ENCODE peak calls at places on chromosomes 11 and 22, in four cellular contexts. One of them, this sample, is unnamed.

GRCh38 chr11:104841973-104842372 is 56.3 kb downstream of the CASP12 start:
- DNase-seq in spleen: no peak
- DNase-seq in activated B cell treated with CpG ODN at 0.5 μM for 24 hours: no peak
- DNase-seq in lower leg skin: no peak
- DNase-seq in this sample: no peak

GRCh38 chr22:19705181-19705934 is 8.9 kb upstream of the SEPTIN5 start:
- DNase-seq in lower leg skin: no peak
- DNase-seq in spleen: peak
- DNase-seq in activated B cell treated with CpG ODN at 0.5 μM for 24 hours: no peak
- DNase-seq in this sample: no peak

GRCh38 chr11:18115360-18116127 is 9.7 kb upstream of the SAAL1 start:
- DNase-seq in lower leg skin: peak
- DNase-seq in spleen: no peak
- DNase-seq in activated B cell treated with CpG ODN at 0.5 μM for 24 hours: peak
- DNase-seq in this sample: peak

GRCh38 chr22:37088108-37088605 is 21.4 kb downstream of the TMPRSS6 start:
- DNase-seq in lower leg skin: peak
- DNase-seq in spleen: no peak
- DNase-seq in activated B cell treated with CpG ODN at 0.5 μM for 24 hours: no peak
- DNase-seq in this sample: no peak

GRCh38 chr22:45731798-45732495 is 60.3 kb downstream of the ATXN10 start:
- DNase-seq in lower leg skin: no peak
- DNase-seq in spleen: no peak
- DNase-seq in activated B cell treated with CpG ODN at 0.5 μM for 24 hours: no peak
- DNase-seq in this sample: no peak

GRCh38 chr11:64829536-64830251 is 14.8 kb downstream of the CDC42BPG start:
- DNase-seq in activated B cell treated with CpG ODN at 0.5 μM for 24 hours: no peak
- DNase-seq in spleen: no peak
- DNase-seq in lower leg skin: no peak
- DNase-seq in this sample: peak

GRCh38 chr11:80748207-80748606 is 1307.4 kb upstream of the TENM4 start:
- DNase-seq in lower leg skin: no peak
- DNase-seq in activated B cell treated with CpG ODN at 0.5 μM for 24 hours: no peak
- DNase-seq in spleen: no peak
- DNase-seq in this sample: no peak

GRCh38 chr22:27331526-27332281 is 469.9 kb downstream of the MN1 start:
- DNase-seq in spleen: no peak
- DNase-seq in lower leg skin: no peak
- DNase-seq in activated B cell treated with CpG ODN at 0.5 μM for 24 hours: no peak
- DNase-seq in this sample: no peak

GRCh38 chr11:69817265-69818236 is 1.7 kb downstream of the FGF3 start:
- DNase-seq in spleen: no peak
- DNase-seq in lower leg skin: no peak
- DNase-seq in activated B cell treated with CpG ODN at 0.5 μM for 24 hours: no peak
- DNase-seq in this sample: no peak

GRCh38 chr22:47372596-47373385 is 610.3 kb downstream of the TBC1D22A start:
- DNase-seq in spleen: peak
- DNase-seq in activated B cell treated with CpG ODN at 0.5 μM for 24 hours: no peak
- DNase-seq in lower leg skin: no peak
- DNase-seq in this sample: no peak

GRCh38 chr11:44946268-44946667 is 4.4 kb downstream of the TP53I11 start:
- DNase-seq in lower leg skin: peak
- DNase-seq in spleen: no peak
- DNase-seq in activated B cell treated with CpG ODN at 0.5 μM for 24 hours: no peak
- DNase-seq in this sample: no peak

GRCh38 chr11:1234054-1234720 is 11.3 kb downstream of the MUC5B start:
- DNase-seq in activated B cell treated with CpG ODN at 0.5 μM for 24 hours: no peak
- DNase-seq in spleen: peak
- DNase-seq in lower leg skin: no peak
- DNase-seq in this sample: peak

GRCh38 chr22:50059185-50059880 is 1.2 kb upstream of the TTLL8 start:
- DNase-seq in spleen: no peak
- DNase-seq in activated B cell treated with CpG ODN at 0.5 μM for 24 hours: no peak
- DNase-seq in lower leg skin: no peak
- DNase-seq in this sample: no peak

GRCh38 chr22:20951932-20952380 is 15.1 kb upstream of the AIFM3 start:
- DNase-seq in activated B cell treated with CpG ODN at 0.5 μM for 24 hours: no peak
- DNase-seq in spleen: peak
- DNase-seq in lower leg skin: no peak
- DNase-seq in this sample: no peak
- TF ChIP-seq CTCF in activated B cell treated with CpG ODN at 0.5 μM for 24 hours: no peak
- TF ChIP-seq CTCF in spleen: no peak
- TF ChIP-seq CTCF in lower leg skin: no peak
- TF ChIP-seq CTCF in this sample: no peak

DNA sequence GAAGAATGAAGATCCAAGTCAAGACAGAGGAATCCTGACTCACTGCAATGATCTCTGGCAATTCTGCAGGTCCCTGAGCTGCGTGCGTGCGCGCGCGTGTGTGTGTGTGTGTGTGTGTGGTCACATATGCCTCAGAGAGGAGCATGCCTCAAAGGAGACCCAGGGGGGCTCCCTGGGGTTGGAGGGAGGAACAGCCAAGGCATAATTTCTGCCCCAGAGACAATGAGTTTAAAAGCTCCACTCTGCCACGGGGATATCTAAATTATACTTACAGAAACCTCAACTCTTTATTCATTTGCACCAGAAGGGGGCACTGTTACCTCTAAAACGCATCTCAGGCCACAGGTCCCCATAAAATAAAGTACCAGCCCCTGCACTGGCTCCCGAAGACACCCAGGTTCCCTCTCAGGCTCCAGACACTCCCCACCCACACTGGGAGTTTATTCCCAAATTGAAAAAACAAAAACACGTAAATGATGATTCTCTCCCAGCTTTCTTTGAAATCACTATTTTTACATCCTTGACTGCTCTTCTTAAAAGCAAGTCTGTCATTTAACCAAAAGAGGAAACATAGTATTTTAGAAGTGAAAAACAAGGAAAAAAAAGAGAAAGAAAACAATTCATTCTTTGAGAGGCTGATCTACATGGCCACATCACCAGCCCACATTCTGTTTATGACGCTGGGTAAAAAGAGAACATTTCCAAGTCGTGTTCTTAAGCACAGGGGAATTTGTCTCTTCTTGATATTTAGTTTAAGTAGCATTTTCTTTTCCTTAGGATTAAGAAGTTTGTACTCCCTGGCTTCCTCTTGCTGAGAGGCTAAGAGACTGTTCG is 400.9 kb downstream of the LARGE1 start:
- DNase-seq in activated B cell treated with CpG ODN at 0.5 μM for 24 hours: peak
- DNase-seq in lower leg skin: peak
- DNase-seq in spleen: no peak
- DNase-seq in this sample: no peak
- TF ChIP-seq CTCF in activated B cell treated with CpG ODN at 0.5 μM for 24 hours: no peak
- TF ChIP-seq CTCF in lower leg skin: no peak
- TF ChIP-seq CTCF in spleen: peak
- TF ChIP-seq CTCF in this sample: peak

DNA sequence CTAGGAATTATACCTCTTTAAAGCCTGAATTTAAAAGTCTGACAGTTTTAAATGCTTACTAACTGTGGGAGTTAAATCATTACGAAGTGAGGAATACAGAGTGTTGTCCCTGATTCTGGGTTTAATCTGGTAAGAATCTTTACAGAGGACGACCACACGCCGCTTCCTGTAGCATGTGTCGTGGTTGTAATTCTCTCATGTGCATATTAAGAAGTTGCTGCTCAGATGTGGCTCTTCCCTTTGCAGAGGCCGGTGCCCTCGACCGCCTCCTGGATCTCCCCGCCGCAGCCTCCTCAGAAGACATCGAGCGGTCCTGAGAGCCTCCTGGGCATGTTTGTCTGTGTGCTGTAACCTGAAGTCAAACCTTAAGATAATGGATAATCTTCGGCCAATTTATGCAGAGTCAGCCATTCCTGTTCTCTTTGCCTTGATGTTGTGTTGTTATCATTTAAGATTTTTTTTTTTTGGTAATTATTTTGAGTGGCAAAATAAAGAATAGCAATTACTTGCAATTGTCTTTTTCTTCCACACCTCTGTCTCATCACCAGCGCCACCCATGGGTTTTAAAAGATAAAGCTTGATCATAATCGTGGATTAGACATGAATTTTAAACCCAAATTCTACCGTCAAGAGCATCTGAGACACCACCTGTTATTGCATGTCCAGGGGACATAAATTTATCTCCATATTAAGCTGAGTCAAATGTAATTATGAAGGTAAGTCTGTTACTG is 6.5 kb downstream of the GAL start:
- DNase-seq in activated B cell treated with CpG ODN at 0.5 μM for 24 hours: no peak
- DNase-seq in spleen: no peak
- DNase-seq in lower leg skin: no peak
- DNase-seq in this sample: no peak
- TF ChIP-seq CTCF in activated B cell treated with CpG ODN at 0.5 μM for 24 hours: no peak
- TF ChIP-seq CTCF in spleen: no peak
- TF ChIP-seq CTCF in lower leg skin: no peak
- TF ChIP-seq CTCF in this sample: no peak

GRCh38 chr22:35480143-35480542 is 60.5 kb upstream of the RASD2 start:
- DNase-seq in spleen: peak
- DNase-seq in activated B cell treated with CpG ODN at 0.5 μM for 24 hours: no peak
- DNase-seq in lower leg skin: no peak
- DNase-seq in this sample: no peak

GRCh38 chr22:35482311-35482710 is 58.3 kb upstream of the RASD2 start:
- DNase-seq in activated B cell treated with CpG ODN at 0.5 μM for 24 hours: no peak
- DNase-seq in lower leg skin: no peak
- DNase-seq in spleen: no peak
- DNase-seq in this sample: peak

GRCh38 chr22:35479359-35479758 is 61.3 kb upstream of the RASD2 start:
- DNase-seq in lower leg skin: no peak
- DNase-seq in activated B cell treated with CpG ODN at 0.5 μM for 24 hours: no peak
- DNase-seq in spleen: no peak
- DNase-seq in this sample: no peak

GRCh38 chr22:35482974-35483373 is 57.7 kb upstream of the RASD2 start:
- DNase-seq in activated B cell treated with CpG ODN at 0.5 μM for 24 hours: no peak
- DNase-seq in lower leg skin: no peak
- DNase-seq in spleen: no peak
- DNase-seq in this sample: peak

DNA sequence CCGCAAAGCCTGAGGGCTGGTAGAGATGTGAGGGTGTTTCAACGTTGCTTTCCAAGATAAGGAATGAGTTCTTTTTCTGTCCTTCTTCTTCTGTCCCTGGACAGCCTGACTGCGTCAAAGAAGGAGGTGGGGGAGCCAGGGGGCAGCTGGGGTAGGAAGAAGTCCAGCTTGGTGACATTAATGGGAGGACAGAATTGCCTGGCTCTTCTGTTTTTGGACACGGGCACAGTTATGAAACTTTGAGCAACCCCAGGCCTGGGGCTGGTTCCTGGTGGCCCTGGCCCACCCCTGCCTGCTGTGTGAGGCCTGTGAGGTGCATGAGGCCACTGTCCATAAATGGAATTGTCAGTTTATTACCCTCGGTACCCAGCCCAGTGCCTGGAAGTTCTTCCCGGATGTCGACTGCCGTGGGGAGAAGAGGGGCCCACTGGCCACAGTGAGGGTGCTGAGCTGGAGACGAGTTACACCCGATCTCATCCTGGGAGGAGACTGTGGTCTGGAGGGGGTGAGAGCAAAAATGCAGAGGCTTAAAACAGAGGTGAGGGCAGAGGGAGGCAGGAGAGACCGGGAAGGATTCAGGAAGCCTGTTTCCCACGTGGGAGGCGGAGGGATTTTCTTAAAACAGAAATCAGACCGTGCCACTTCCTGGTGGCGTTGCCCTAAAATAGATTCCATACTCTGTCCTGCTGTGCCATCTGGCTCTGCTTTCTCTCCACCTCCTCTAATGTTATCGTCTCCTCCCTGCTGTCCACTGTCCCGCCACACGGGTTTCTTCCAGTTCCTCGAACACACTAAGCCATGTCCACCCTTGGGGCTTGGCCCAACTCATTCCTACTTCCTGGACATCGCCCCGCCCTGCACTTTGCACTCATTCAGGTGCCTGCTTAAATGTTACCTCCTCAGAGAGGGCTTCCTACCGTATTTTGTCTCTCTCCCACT is 59.7 kb upstream of the RASD2 start:
- DNase-seq in lower leg skin: no peak
- DNase-seq in activated B cell treated with CpG ODN at 0.5 μM for 24 hours: no peak
- DNase-seq in spleen: peak
- DNase-seq in this sample: no peak
- TF ChIP-seq CTCF in lower leg skin: no peak
- TF ChIP-seq CTCF in activated B cell treated with CpG ODN at 0.5 μM for 24 hours: no peak
- TF ChIP-seq CTCF in spleen: no peak
- TF ChIP-seq CTCF in this sample: no peak